ENCODE peak calls at places on chromosomes 6 and 20, in ten cellular contexts. P is endodermal cell; T is A549; C is HT1080; B is activated T-cell treated with anti-CD3 and anti-CD28 coated beads for 4 hours; A is Calu3; Y is naive thymus-derived CD8-positive, alpha-beta T cell; W is AG09309; D is activated CD8-positive, alpha-beta memory T cell treated with anti-CD3 and anti-CD28 coated beads for 4 hours; S is activated T-helper 1 cell treated with anti-CD3 and anti-CD28 coated beads, Interleukin-2, amount 50 U/mL, for 16 hours. Q is an unnamed sample.

GRCh38 chr6:39144804-39145203 is 29.8 kb upstream of the SAYSD1 start:
- DNase-seq in W (no peak), D (no peak), Y (no peak), S (no peak), T (no peak), A (no peak), B (no peak), C (no peak), P (no peak), Q (no peak)

GRCh38 chr6:33746036-33746600 is 587 bp downstream of the IP6K3 start:
- DNase-seq in B (no peak), T (peak; percentile 13), A (no peak), S (no peak), D (no peak), W (no peak), Y (no peak), C (peak; percentile 24), P (peak; percentile 74), Q (no peak)

GRCh38 chr6:12312736-12313135 is 22.6 kb downstream of the EDN1 start:
- DNase-seq in Y (no peak), C (no peak), S (no peak), A (no peak), D (no peak), P (no peak), B (no peak), W (no peak), T (no peak), Q (no peak)

GRCh38 chr6:76004202-76004601 is 68.3 kb downstream of the IMPG1 start:
- DNase-seq in A (no peak), W (no peak), P (no peak), S (no peak), D (no peak), B (no peak), Y (no peak), C (no peak), T (no peak), Q (no peak)

GRCh38 chr6:41823178-41823577 is 35.7 kb downstream of the TOMM6 start:
- DNase-seq in C (no peak), A (no peak), D (no peak), P (no peak), W (no peak), S (no peak), Y (no peak), B (no peak), T (no peak), Q (no peak)

GRCh38 chr20:38432292-38432691 is 2.8 kb downstream of the SNHG17 start:
- DNase-seq in D (no peak), A (no peak), W (no peak), C (no peak), S (no peak), B (no peak), Y (no peak), P (no peak), T (no peak), Q (no peak)

GRCh38 chr6:84453499-84453898 is 226.1 kb upstream of the CEP162 start:
- DNase-seq in S (no peak), W (no peak), B (no peak), Y (no peak), A (no peak), C (no peak), P (no peak), T (no peak), D (no peak), Q (no peak)

GRCh38 chr6:17691925-17692538 is 14.7 kb downstream of the NUP153 start:
- DNase-seq in P (no peak), T (no peak), A (no peak), S (no peak), Y (no peak), W (no peak), B (no peak), C (no peak), D (no peak), Q (no peak)

GRCh38 chr6:111417946-111418345 is 65.1 kb downstream of the REV3L start:
- DNase-seq in B (no peak), D (no peak), C (no peak), T (no peak), A (no peak), Y (no peak), W (no peak), P (no peak), S (no peak), Q (no peak)

GRCh38 chr6:157139054-157139708 is 184.1 kb downstream of the TMEM242 start:
- DNase-seq in Y (no peak), B (no peak), S (no peak), A (no peak), P (peak; percentile 88), C (no peak), D (no peak), W (no peak), T (peak; percentile 17), Q (no peak)

GRCh38 chr6:44560458-44561061 is 173.1 kb downstream of the CDC5L start:
- DNase-seq in D (no peak), T (no peak), S (no peak), A (no peak), C (no peak), Y (no peak), B (no peak), W (no peak), P (no peak), Q (no peak)

GRCh38 chr6:16286151-16286522 is 47.8 kb downstream of the GMPR start:
- DNase-seq in D (no peak), A (peak; percentile 30), P (peak; percentile 94), B (no peak), C (peak; percentile 13), T (peak; percentile 55), W (no peak), Y (no peak), S (no peak), Q (no peak)

GRCh38 chr6:106546322-106547052 is 82.8 kb downstream of the RTN4IP1 start:
- DNase-seq in W (peak; percentile 28), D (no peak), Y (no peak), A (peak; percentile 54), B (no peak), P (no peak), S (no peak), T (peak; percentile 36), C (peak; percentile 86), Q (peak; percentile 79)

GRCh38 chr20:53606364-53606985 is 12.8 kb upstream of the ZNF217 start:
- DNase-seq in S (no peak), Y (no peak), W (no peak), B (no peak), A (no peak), D (no peak), P (peak; percentile 30), C (peak; percentile 66), T (no peak), Q (no peak)

GRCh38 chr6:50007821-50008220 is 14.0 kb downstream of the DEFB110 start:
- DNase-seq in Y (no peak), T (no peak), B (no peak), C (peak; percentile 77), D (no peak), A (no peak), S (no peak), P (no peak), W (no peak), Q (no peak)

GRCh38 chr20:45049438-45049837 is 51.5 kb downstream of the KCNS1 start:
- DNase-seq in B (no peak), T (no peak), S (no peak), A (no peak), P (no peak), D (no peak), Y (no peak), W (no peak), C (no peak), Q (no peak)

GRCh38 chr6:139977887-139978332 is 603.5 kb upstream of the CITED2 start:
- DNase-seq in B (no peak), C (peak; percentile 40), P (peak; percentile 55), D (no peak), S (no peak), A (peak; percentile 56), W (peak; percentile 76), T (no peak), Y (no peak), Q (peak; percentile 50)

GRCh38 chr6:5205877-5206840 is 54.6 kb downstream of the LYRM4 start:
- DNase-seq in W (peak; percentile 35), P (no peak), C (peak; percentile 56), Y (no peak), D (no peak), T (no peak), B (no peak), A (peak; percentile 7), S (no peak), Q (no peak)

GRCh38 chr6:33880104-33880678 is 76.4 kb upstream of the MLN start:
- DNase-seq in A (no peak), C (no peak), P (no peak), W (no peak), B (no peak), Y (no peak), T (no peak), S (no peak), D (no peak), Q (no peak)

GRCh38 chr6:107411161-107411560 is 48.2 kb downstream of the PDSS2 start:
- DNase-seq in P (no peak), B (no peak), C (no peak), Y (no peak), W (no peak), D (no peak), S (no peak), T (no peak), A (no peak), Q (no peak)

GRCh38 chr6:30926644-30927043 is 5.3 kb downstream of the SFTA2 start:
- DNase-seq in B (no peak), W (no peak), D (no peak), A (peak; percentile 74), Y (no peak), C (no peak), T (no peak), P (no peak), S (no peak), Q (no peak)

GRCh38 chr6:20657274-20657800 is 123.1 kb downstream of the CDKAL1 start:
- DNase-seq in A (no peak), C (no peak), W (no peak), Y (no peak), S (no peak), P (no peak), D (no peak), B (no peak), T (no peak), Q (no peak)

GRCh38 chr6:115001726-115002436 is 659.1 kb upstream of the HS3ST5 start:
- DNase-seq in W (no peak), C (peak; percentile 74), T (no peak), P (no peak), S (no peak), Y (no peak), D (no peak), B (no peak), A (no peak), Q (no peak)

GRCh38 chr6:132259070-132259469 is 142.2 kb downstream of the MOXD1 start:
- DNase-seq in A (peak; percentile 19), B (no peak), W (no peak), C (peak; percentile 21), T (peak; percentile 2), P (peak; percentile 54), S (no peak), D (no peak), Y (no peak), Q (no peak)

GRCh38 chr6:72219536-72219935 is 333.2 kb downstream of the RIMS1 start:
- DNase-seq in A (no peak), B (no peak), T (no peak), D (no peak), P (no peak), S (no peak), C (no peak), Y (no peak), W (no peak), Q (no peak)

GRCh38 chr20:33554914-33555420 is 65.1 kb downstream of the CBFA2T2 start:
- DNase-seq in B (peak; percentile 11), S (peak; percentile 1), T (peak; percentile 78), D (peak; percentile 0), A (peak; percentile 51), Y (peak; percentile 51), P (no peak), C (peak; percentile 70), W (peak; percentile 88), Q (peak; percentile 84)

GRCh38 chr20:50315811-50316551 is 125.4 kb downstream of the CEBPB start:
- DNase-seq in P (peak; percentile 27), D (no peak), B (no peak), C (no peak), T (no peak), S (no peak), Y (no peak), W (no peak), A (no peak), Q (no peak)

GRCh38 chr6:107154131-107154906 is 39.0 kb upstream of the BEND3 start:
- DNase-seq in C (no peak), W (no peak), B (no peak), S (no peak), A (peak; percentile 81), P (peak; percentile 78), Y (no peak), T (no peak), D (no peak), Q (no peak)

Q was measured in epithelial cell of prostate.